ENCODE peak calls at places on chromosomes 16 and 17, in seven cellular contexts. One of them, this sample, is unnamed.

GRCh38 chr17:286571-286970 is 66.0 kb downstream of the RPH3AL start:
- DNase-seq in cardiac fibroblast: no peak
- DNase-seq in cardiac muscle cell: no peak
- DNase-seq in right lobe of liver: peak
- DNase-seq in dorsolateral prefrontal cortex: peak
- DNase-seq in tibial artery: no peak
- DNase-seq in right atrium auricular region: no peak
- DNase-seq in this sample: peak

GRCh38 chr16:12186774-12187335 is 210.3 kb downstream of the SNX29 start:
- DNase-seq in cardiac fibroblast: no peak
- DNase-seq in cardiac muscle cell: no peak
- DNase-seq in right lobe of liver: peak
- DNase-seq in dorsolateral prefrontal cortex: no peak
- DNase-seq in tibial artery: no peak
- DNase-seq in right atrium auricular region: no peak
- DNase-seq in this sample: no peak

GRCh38 chr17:48492401-48493298 is 38.2 kb downstream of the HOXB1 start:
- DNase-seq in cardiac fibroblast: peak
- DNase-seq in cardiac muscle cell: peak
- DNase-seq in right lobe of liver: peak
- DNase-seq in dorsolateral prefrontal cortex: peak
- DNase-seq in tibial artery: peak
- DNase-seq in right atrium auricular region: peak
- DNase-seq in this sample: peak

GRCh38 chr17:58184986-58185761 is 7.4 kb upstream of the EPX start:
- DNase-seq in cardiac fibroblast: no peak
- DNase-seq in cardiac muscle cell: no peak
- DNase-seq in right lobe of liver: no peak
- DNase-seq in dorsolateral prefrontal cortex: no peak
- DNase-seq in tibial artery: no peak
- DNase-seq in right atrium auricular region: no peak
- DNase-seq in this sample: no peak

GRCh38 chr17:61574542-61575351 is 16.3 kb downstream of the NACA2 start:
- DNase-seq in cardiac fibroblast: peak
- DNase-seq in cardiac muscle cell: peak
- DNase-seq in right lobe of liver: no peak
- DNase-seq in dorsolateral prefrontal cortex: no peak
- DNase-seq in tibial artery: no peak
- DNase-seq in right atrium auricular region: no peak
- DNase-seq in this sample: no peak

GRCh38 chr17:35257080-35257701 is 14.3 kb downstream of the SLFN5 start:
- DNase-seq in cardiac fibroblast: peak
- DNase-seq in cardiac muscle cell: no peak
- DNase-seq in right lobe of liver: no peak
- DNase-seq in dorsolateral prefrontal cortex: no peak
- DNase-seq in tibial artery: no peak
- DNase-seq in right atrium auricular region: no peak
- DNase-seq in this sample: peak

GRCh38 chr17:4161179-4161559 is 18.2 kb downstream of the CYB5D2 start:
- DNase-seq in cardiac fibroblast: peak
- DNase-seq in cardiac muscle cell: no peak
- DNase-seq in right lobe of liver: no peak
- DNase-seq in dorsolateral prefrontal cortex: no peak
- DNase-seq in tibial artery: no peak
- DNase-seq in right atrium auricular region: no peak
- DNase-seq in this sample: peak

GRCh38 chr16:59597269-59597668 is 863.2 kb upstream of the GOT2 start:
- DNase-seq in cardiac fibroblast: no peak
- DNase-seq in cardiac muscle cell: no peak
- DNase-seq in right lobe of liver: no peak
- DNase-seq in dorsolateral prefrontal cortex: no peak
- DNase-seq in tibial artery: no peak
- DNase-seq in right atrium auricular region: no peak
- DNase-seq in this sample: no peak

GRCh38 chr17:6639014-6639650 is 1.4 kb downstream of the KIAA0753 start:
- DNase-seq in cardiac fibroblast: no peak
- DNase-seq in cardiac muscle cell: no peak
- DNase-seq in right lobe of liver: no peak
- DNase-seq in dorsolateral prefrontal cortex: no peak
- DNase-seq in tibial artery: no peak
- DNase-seq in right atrium auricular region: no peak
- DNase-seq in this sample: no peak

GRCh38 chr17:82446124-82446523 is 4.4 kb downstream of the CYBC1 start:
- DNase-seq in cardiac fibroblast: no peak
- DNase-seq in cardiac muscle cell: no peak
- DNase-seq in right lobe of liver: peak
- DNase-seq in dorsolateral prefrontal cortex: no peak
- DNase-seq in tibial artery: no peak
- DNase-seq in right atrium auricular region: no peak
- DNase-seq in this sample: no peak

GRCh38 chr17:75034236-75034908 is 12.4 kb downstream of the ATP5PD start:
- DNase-seq in cardiac fibroblast: peak
- DNase-seq in cardiac muscle cell: peak
- DNase-seq in right lobe of liver: peak
- DNase-seq in dorsolateral prefrontal cortex: peak
- DNase-seq in tibial artery: peak
- DNase-seq in right atrium auricular region: peak
- DNase-seq in this sample: peak

GRCh38 chr16:10992797-10993196 is 48.4 kb downstream of the CLEC16A start:
- DNase-seq in cardiac fibroblast: peak
- DNase-seq in cardiac muscle cell: no peak
- DNase-seq in right lobe of liver: no peak
- DNase-seq in dorsolateral prefrontal cortex: no peak
- DNase-seq in tibial artery: no peak
- DNase-seq in right atrium auricular region: no peak
- DNase-seq in this sample: no peak

GRCh38 chr17:74862108-74862901 is 2.6 kb upstream of the GRIN2C start:
- DNase-seq in cardiac fibroblast: peak
- DNase-seq in cardiac muscle cell: peak
- DNase-seq in right lobe of liver: no peak
- DNase-seq in dorsolateral prefrontal cortex: no peak
- DNase-seq in tibial artery: no peak
- DNase-seq in right atrium auricular region: no peak
- DNase-seq in this sample: peak

GRCh38 chr16:27364493-27365141 is 37.4 kb upstream of the IL21R start:
- DNase-seq in cardiac fibroblast: no peak
- DNase-seq in cardiac muscle cell: no peak
- DNase-seq in right lobe of liver: peak
- DNase-seq in dorsolateral prefrontal cortex: no peak
- DNase-seq in tibial artery: no peak
- DNase-seq in right atrium auricular region: no peak
- DNase-seq in this sample: peak

GRCh38 chr16:85492617-85492957 is 120.5 kb upstream of the GSE1 start:
- DNase-seq in cardiac fibroblast: no peak
- DNase-seq in cardiac muscle cell: no peak
- DNase-seq in right lobe of liver: no peak
- DNase-seq in dorsolateral prefrontal cortex: no peak
- DNase-seq in tibial artery: no peak
- DNase-seq in right atrium auricular region: no peak
- DNase-seq in this sample: no peak

GRCh38 chr17:11880714-11881113 is 116.6 kb downstream of the ZNF18 start:
- DNase-seq in cardiac fibroblast: no peak
- DNase-seq in cardiac muscle cell: peak
- DNase-seq in right lobe of liver: no peak
- DNase-seq in dorsolateral prefrontal cortex: no peak
- DNase-seq in tibial artery: no peak
- DNase-seq in right atrium auricular region: no peak
- DNase-seq in this sample: no peak

GRCh38 chr16:70508752-70509151 is 14.6 kb downstream of the COG4 start:
- DNase-seq in cardiac fibroblast: peak
- DNase-seq in cardiac muscle cell: no peak
- DNase-seq in right lobe of liver: no peak
- DNase-seq in dorsolateral prefrontal cortex: no peak
- DNase-seq in tibial artery: no peak
- DNase-seq in right atrium auricular region: no peak
- DNase-seq in this sample: no peak
- H3K4me3 ChIP-seq in cardiac fibroblast: no peak
- H3K4me3 ChIP-seq in cardiac muscle cell: no peak
- H3K4me3 ChIP-seq in right lobe of liver: no peak
- H3K4me3 ChIP-seq in dorsolateral prefrontal cortex: no peak
- H3K4me3 ChIP-seq in tibial artery: no peak
- H3K4me3 ChIP-seq in right atrium auricular region: no peak
- H3K4me3 ChIP-seq in this sample: no peak

GRCh38 chr17:55430531-55431228 is 9.0 kb upstream of the MMD start:
- DNase-seq in cardiac fibroblast: no peak
- DNase-seq in cardiac muscle cell: peak
- DNase-seq in right lobe of liver: no peak
- DNase-seq in dorsolateral prefrontal cortex: no peak
- DNase-seq in tibial artery: no peak
- DNase-seq in right atrium auricular region: no peak
- DNase-seq in this sample: no peak
- H3K4me3 ChIP-seq in cardiac fibroblast: no peak
- H3K4me3 ChIP-seq in cardiac muscle cell: no peak
- H3K4me3 ChIP-seq in right lobe of liver: no peak
- H3K4me3 ChIP-seq in dorsolateral prefrontal cortex: no peak
- H3K4me3 ChIP-seq in tibial artery: no peak
- H3K4me3 ChIP-seq in right atrium auricular region: no peak
- H3K4me3 ChIP-seq in this sample: no peak

DNA sequence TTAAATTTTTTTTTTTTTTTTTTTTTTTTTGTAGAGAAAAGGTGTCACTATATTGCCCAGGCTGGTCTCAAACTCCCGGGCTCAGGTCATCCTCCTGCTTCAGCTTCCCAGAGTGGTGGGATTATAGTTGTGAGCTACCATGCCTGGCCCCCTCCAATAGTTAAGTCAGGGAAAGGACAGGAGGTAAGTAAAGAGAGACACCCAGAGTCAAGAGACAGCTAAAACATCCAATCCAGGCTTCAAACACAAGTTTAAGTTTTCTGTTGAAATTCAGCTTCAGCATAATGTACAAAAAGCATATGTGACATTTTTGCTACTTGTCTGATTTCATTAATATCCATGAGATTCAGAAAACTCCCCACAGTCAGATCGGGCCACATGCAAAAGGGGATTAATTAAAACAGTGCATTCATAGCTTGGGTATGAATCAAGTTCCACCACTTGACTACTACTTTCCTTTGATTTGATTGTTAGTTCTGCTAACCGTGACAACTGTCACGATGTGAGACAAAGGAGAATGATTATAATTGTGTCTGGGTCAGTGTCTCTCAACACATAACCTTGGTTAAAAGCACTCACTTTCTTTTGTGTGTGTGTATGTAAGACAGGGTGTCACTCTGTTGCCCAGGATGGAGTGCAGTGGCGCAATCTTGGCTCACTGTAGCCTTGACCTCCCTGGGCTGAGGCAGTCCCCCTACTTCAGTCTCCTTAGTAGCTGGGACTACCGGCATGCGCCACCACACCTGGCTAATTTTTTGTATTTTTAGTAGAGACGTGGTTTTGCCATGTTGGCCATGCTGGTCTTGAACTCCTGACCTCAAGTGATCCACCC is 184.9 kb downstream of the PARN start:
- DNase-seq in cardiac fibroblast: no peak
- DNase-seq in cardiac muscle cell: no peak
- DNase-seq in right lobe of liver: no peak
- DNase-seq in dorsolateral prefrontal cortex: no peak
- DNase-seq in tibial artery: no peak
- DNase-seq in right atrium auricular region: no peak
- DNase-seq in this sample: no peak
- H3K4me3 ChIP-seq in cardiac fibroblast: no peak
- H3K4me3 ChIP-seq in cardiac muscle cell: no peak
- H3K4me3 ChIP-seq in right lobe of liver: no peak
- H3K4me3 ChIP-seq in dorsolateral prefrontal cortex: no peak
- H3K4me3 ChIP-seq in tibial artery: no peak
- H3K4me3 ChIP-seq in right atrium auricular region: no peak
- H3K4me3 ChIP-seq in this sample: no peak

GRCh38 chr17:27346228-27346899 is 52.5 kb downstream of the WSB1 start:
- DNase-seq in cardiac fibroblast: peak
- DNase-seq in cardiac muscle cell: no peak
- DNase-seq in right lobe of liver: no peak
- DNase-seq in dorsolateral prefrontal cortex: no peak
- DNase-seq in tibial artery: no peak
- DNase-seq in right atrium auricular region: no peak
- DNase-seq in this sample: no peak

GRCh38 chr17:27351741-27352140 is 57.8 kb downstream of the WSB1 start:
- DNase-seq in cardiac fibroblast: peak
- DNase-seq in cardiac muscle cell: no peak
- DNase-seq in right lobe of liver: no peak
- DNase-seq in dorsolateral prefrontal cortex: no peak
- DNase-seq in tibial artery: no peak
- DNase-seq in right atrium auricular region: no peak
- DNase-seq in this sample: no peak

GRCh38 chr17:27348196-27348595 is 54.3 kb downstream of the WSB1 start:
- DNase-seq in cardiac fibroblast: no peak
- DNase-seq in cardiac muscle cell: no peak
- DNase-seq in right lobe of liver: no peak
- DNase-seq in dorsolateral prefrontal cortex: no peak
- DNase-seq in tibial artery: no peak
- DNase-seq in right atrium auricular region: no peak
- DNase-seq in this sample: no peak

GRCh38 chr17:27352481-27353460 is 58.9 kb downstream of the WSB1 start:
- DNase-seq in cardiac fibroblast: peak
- DNase-seq in cardiac muscle cell: no peak
- DNase-seq in right lobe of liver: no peak
- DNase-seq in dorsolateral prefrontal cortex: no peak
- DNase-seq in tibial artery: no peak
- DNase-seq in right atrium auricular region: no peak
- DNase-seq in this sample: peak

DNA sequence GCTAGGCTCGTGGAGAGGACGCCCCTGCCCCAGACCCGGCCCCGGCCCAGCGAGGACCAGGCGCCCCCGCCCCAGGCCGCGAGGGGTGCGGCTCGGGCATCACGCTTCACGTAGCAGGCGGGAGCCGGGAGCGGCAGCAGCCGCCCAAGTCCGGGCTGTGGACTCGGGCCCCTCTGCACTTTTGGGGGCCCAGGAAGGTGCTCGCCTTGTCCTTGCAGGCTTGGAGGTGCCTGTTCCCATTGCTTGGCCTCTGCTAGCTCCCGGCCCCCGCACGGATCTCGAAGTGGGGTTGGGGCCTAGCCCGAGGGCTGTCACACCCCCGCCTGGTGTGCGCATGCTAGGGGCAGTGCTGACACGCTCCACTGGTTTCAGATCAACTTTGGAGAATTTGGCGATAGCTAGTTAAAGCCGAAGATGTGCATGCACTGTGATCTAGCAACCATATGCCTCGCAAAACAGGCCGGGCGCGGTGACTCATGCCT is 55.7 kb downstream of the WSB1 start:
- DNase-seq in cardiac fibroblast: no peak
- DNase-seq in cardiac muscle cell: no peak
- DNase-seq in right lobe of liver: no peak
- DNase-seq in dorsolateral prefrontal cortex: peak
- DNase-seq in tibial artery: no peak
- DNase-seq in right atrium auricular region: no peak
- DNase-seq in this sample: peak
- H3K4me3 ChIP-seq in cardiac fibroblast: no peak
- H3K4me3 ChIP-seq in cardiac muscle cell: peak
- H3K4me3 ChIP-seq in right lobe of liver: peak
- H3K4me3 ChIP-seq in dorsolateral prefrontal cortex: peak
- H3K4me3 ChIP-seq in tibial artery: peak
- H3K4me3 ChIP-seq in right atrium auricular region: no peak
- H3K4me3 ChIP-seq in this sample: no peak

This sample was measured in pancreas.